ENCODE peak calls at places on chromosomes 12 and 14, in seven cellular contexts. C is EL; E is activated naive CD8-positive, alpha-beta T cell treated with anti-CD3 and anti-CD28 coated beads, Interleukin-2, amount 50 U/mL, for 24 hours; B is mesothelial cell of epicardium; R is SK-MEL-5; T is brain microvascular endothelial cell; L is astrocyte of the hippocampus. A is an unnamed sample.

GRCh38 chr14:81594012-81594411 is 60.4 kb upstream of the SEL1L start:
- DNase-seq in C (no peak), E (no peak), B (no peak), R (peak), T (no peak), L (peak), A (no peak)

GRCh38 chr14:39229601-39230110 is 4.1 kb upstream of the MIA2 start:
- DNase-seq in C (no peak), E (no peak), B (no peak), R (no peak), T (no peak), L (no peak), A (no peak)

GRCh38 chr12:68113644-68114043 is 45.9 kb downstream of the IFNG start:
- DNase-seq in C (no peak), E (peak), B (no peak), R (peak), T (no peak), L (no peak), A (peak)

GRCh38 chr14:70009961-70010360 is 130.7 kb downstream of the SMOC1 start:
- DNase-seq in C (no peak), E (no peak), B (no peak), R (no peak), T (no peak), L (no peak), A (no peak)

GRCh38 chr14:58572092-58572853 is 65.5 kb upstream of the DACT1 start:
- DNase-seq in C (peak), E (peak), B (no peak), R (no peak), T (peak), L (peak), A (no peak)

GRCh38 chr14:92596328-92596943 is 82.9 kb downstream of the RIN3 start:
- DNase-seq in C (no peak), E (no peak), B (no peak), R (no peak), T (no peak), L (no peak), A (no peak)

GRCh38 chr14:104238424-104239184 is 100.2 kb downstream of the KIF26A start:
- DNase-seq in C (no peak), E (no peak), B (no peak), R (no peak), T (no peak), L (no peak), A (no peak)

GRCh38 chr12:108597559-108598471 is at the start of gene TMEM119:
- DNase-seq in C (peak), E (no peak), B (no peak), R (no peak), T (no peak), L (peak), A (no peak)

GRCh38 chr12:68557011-68557715 is 53.5 kb upstream of the RAP1B start:
- DNase-seq in C (peak), E (no peak), B (no peak), R (no peak), T (peak), L (peak), A (no peak)

GRCh38 chr12:49339464-49339861 is 2.5 kb upstream of the C1QL4 start:
- DNase-seq in C (no peak), E (no peak), B (no peak), R (no peak), T (no peak), L (peak), A (no peak)

GRCh38 chr14:65242732-65243134 is 140.4 kb upstream of the MAX start:
- DNase-seq in C (no peak), E (no peak), B (no peak), R (no peak), T (no peak), L (no peak), A (no peak)

GRCh38 chr14:59905193-59905592 is 14.8 kb upstream of the LRRC9 start:
- DNase-seq in C (peak), E (no peak), B (no peak), R (no peak), T (peak), L (peak), A (no peak)

GRCh38 chr14:86541969-86542368 is 1012.0 kb downstream of the FLRT2 start:
- DNase-seq in C (no peak), E (no peak), B (no peak), R (peak), T (no peak), L (no peak), A (no peak)

GRCh38 chr12:52691076-52691764 is 11.0 kb upstream of the KRT1 start:
- DNase-seq in C (no peak), E (peak), B (peak), R (no peak), T (no peak), L (peak), A (peak)

GRCh38 chr14:20002319-20002718 is 356 bp downstream of the OR4Q2 start:
- DNase-seq in C (no peak), E (no peak), B (no peak), R (no peak), T (no peak), L (no peak), A (no peak)

GRCh38 chr14:58565834-58566233 is 71.9 kb upstream of the DACT1 start:
- DNase-seq in C (no peak), E (no peak), B (no peak), R (no peak), T (no peak), L (no peak), A (no peak)

GRCh38 chr14:102063808-102064429 is 22.9 kb downstream of the HSP90AA1 start:
- DNase-seq in C (no peak), E (no peak), B (no peak), R (no peak), T (no peak), L (no peak), A (no peak)

GRCh38 chr12:26121841-26122680 is 2.8 kb downstream of the BHLHE41 start:
- DNase-seq in C (peak), E (peak), B (no peak), R (no peak), T (no peak), L (peak), A (no peak)

GRCh38 chr12:61250303-61250702 is 1009.9 kb upstream of the USP15 start:
- DNase-seq in C (no peak), E (no peak), B (no peak), R (no peak), T (peak), L (no peak), A (no peak)

GRCh38 chr12:97513921-97514320 is 51.3 kb downstream of the RMST start:
- DNase-seq in C (no peak), E (no peak), B (no peak), R (no peak), T (no peak), L (no peak), A (no peak)

GRCh38 chr12:119780786-119781434 is 96.2 kb downstream of the CIT start:
- DNase-seq in C (peak), E (no peak), B (no peak), R (peak), T (peak), L (peak), A (no peak)

GRCh38 chr12:67855103-67855502 is 134.1 kb upstream of the IFNG-AS1 start:
- DNase-seq in C (no peak), E (no peak), B (no peak), R (no peak), T (peak), L (no peak), A (no peak)

GRCh38 chr14:21108791-21109190 is 7.9 kb downstream of the TMEM253 start:
- DNase-seq in C (no peak), E (no peak), B (no peak), R (no peak), T (no peak), L (no peak), A (no peak)